ENCODE peak calls at places on chromosomes 7 and 10, in six cellular contexts. P is HL-60, I is psoas muscle, X is HCT116, F is endodermal cell, B is DND-41. R is an unnamed sample.

GRCh38 chr10:34759161-34759836 is 55.8 kb downstream of the PARD3 start:
- DNase-seq in P (no peak), B (no peak), X (no peak), I (no peak), F (no peak), R (no peak)

GRCh38 chr7:142053988-142054387 is 57.5 kb upstream of the MGAM2 start:
- DNase-seq in I (no peak), F (no peak), P (no peak), X (no peak), B (no peak), R (no peak)

GRCh38 chr7:102030696-102031095 is 213.3 kb downstream of the CUX1 start:
- DNase-seq in I (no peak), F (no peak), B (peak; percentile 64), P (no peak), X (no peak), R (no peak)

GRCh38 chr10:104441601-104442000 is 88.0 kb downstream of the CFAP58 start:
- DNase-seq in I (no peak), F (no peak), X (no peak), P (no peak), B (no peak), R (peak; percentile 15)

GRCh38 chr7:26428571-26428970 is 136.9 kb downstream of the SNX10 start:
- DNase-seq in B (no peak), X (no peak), P (no peak), I (no peak), F (no peak), R (no peak)

GRCh38 chr7:8103282-8103681 is 134.7 kb downstream of the GLCCI1 start:
- DNase-seq in I (no peak), F (no peak), B (no peak), X (no peak), P (no peak), R (no peak)

GRCh38 chr7:45967591-45968157 is 46.6 kb upstream of the IGFBP3 start:
- DNase-seq in F (peak; percentile 10), I (no peak), P (no peak), B (no peak), X (no peak), R (no peak)

GRCh38 chr7:148535227-148535626 is 55.3 kb upstream of the C7orf33 start:
- DNase-seq in B (no peak), F (no peak), X (no peak), I (no peak), P (no peak), R (peak; percentile 61)

GRCh38 chr7:111476586-111477293 is 85.6 kb downstream of the IMMP2L start:
- DNase-seq in B (no peak), F (no peak), P (no peak), I (no peak), X (no peak), R (no peak)

GRCh38 chr7:82036146-82036886 is 266.5 kb upstream of the HGF start:
- DNase-seq in P (no peak), I (no peak), B (no peak), X (no peak), F (no peak), R (no peak)

GRCh38 chr7:111564078-111564477 is 1.8 kb upstream of the IMMP2L start:
- DNase-seq in X (no peak), F (no peak), I (no peak), P (no peak), B (no peak), R (no peak)

GRCh38 chr10:13536674-13537366 is 8.0 kb upstream of the BEND7 start:
- DNase-seq in I (peak; percentile 62), X (peak; percentile 33), P (no peak), B (peak; percentile 61), F (peak; percentile 94), R (peak; percentile 61)

GRCh38 chr7:111486472-111487142 is 75.7 kb downstream of the IMMP2L start:
- DNase-seq in X (peak; percentile 29), F (no peak), I (no peak), B (peak; percentile 21), P (no peak), R (peak; percentile 5)

GRCh38 chr10:28332699-28333098 is 29.8 kb upstream of the MPP7 start:
- DNase-seq in B (no peak), P (no peak), F (no peak), X (no peak), I (no peak), R (peak; percentile 35)

GRCh38 chr10:10045765-10046028 is 972.0 kb upstream of the CELF2 start:
- DNase-seq in I (no peak), F (no peak), X (no peak), P (no peak), B (no peak), R (no peak)

GRCh38 chr7:117322741-117323584 is at the start of gene WNT2:
- DNase-seq in I (no peak), X (no peak), P (no peak), F (peak; percentile 61), B (no peak), R (no peak)

GRCh38 chr7:155299539-155300202 is 2.0 kb downstream of the INSIG1 start:
- DNase-seq in I (no peak), B (no peak), P (no peak), F (no peak), X (no peak), R (peak; percentile 33)

GRCh38 chr7:140211698-140212097 is 34.9 kb upstream of the KDM7A start:
- DNase-seq in X (no peak), B (no peak), I (no peak), P (no peak), F (no peak), R (no peak)

GRCh38 chr10:32049113-32049512 is 7.1 kb downstream of the KIF5B start:
- DNase-seq in I (no peak), X (no peak), F (no peak), P (no peak), B (no peak), R (no peak)

GRCh38 chr7:67854236-67854635 is 857.6 kb downstream of the TYW1 start:
- DNase-seq in B (no peak), X (no peak), P (no peak), I (no peak), F (no peak), R (no peak)

GRCh38 chr10:92419740-92420553 is 129.0 kb downstream of the MARCHF5 start:
- DNase-seq in B (no peak), X (no peak), P (no peak), F (peak; percentile 88), I (peak; percentile 58), R (peak; percentile 5)

GRCh38 chr7:151938550-151938949 is 17.7 kb upstream of the GALNTL5 start:
- DNase-seq in F (no peak), P (no peak), X (no peak), I (no peak), B (no peak), R (no peak)

GRCh38 chr10:59904431-59905065 is 1.8 kb downstream of the CCDC6 start:
- DNase-seq in F (peak; percentile 61), I (no peak), X (no peak), P (no peak), B (no peak), R (no peak)

GRCh38 chr10:118594392-118595063 is 920 bp downstream of the PRLHR start:
- DNase-seq in I (peak; percentile 75), P (no peak), X (no peak), B (peak; percentile 7), F (peak; percentile 98), R (peak; percentile 49)

GRCh38 chr10:21304198-21304597 is 221.3 kb downstream of the SKIDA1 start:
- DNase-seq in B (no peak), P (no peak), F (no peak), X (no peak), I (no peak), R (no peak)

GRCh38 chr7:98329100-98329871 is 47.8 kb downstream of the BRI3 start:
- DNase-seq in B (no peak), I (no peak), X (no peak), P (no peak), F (no peak), R (no peak)

GRCh38 chr7:25158962-25159361 is 33.9 kb upstream of the CYCS start:
- DNase-seq in I (no peak), P (no peak), X (no peak), F (no peak), B (no peak), R (no peak)

GRCh38 chr7:107726356-107727130 is 17.4 kb upstream of the CBLL1 start:
- DNase-seq in I (no peak), X (no peak), B (no peak), P (no peak), F (no peak), R (no peak)

DNA sequence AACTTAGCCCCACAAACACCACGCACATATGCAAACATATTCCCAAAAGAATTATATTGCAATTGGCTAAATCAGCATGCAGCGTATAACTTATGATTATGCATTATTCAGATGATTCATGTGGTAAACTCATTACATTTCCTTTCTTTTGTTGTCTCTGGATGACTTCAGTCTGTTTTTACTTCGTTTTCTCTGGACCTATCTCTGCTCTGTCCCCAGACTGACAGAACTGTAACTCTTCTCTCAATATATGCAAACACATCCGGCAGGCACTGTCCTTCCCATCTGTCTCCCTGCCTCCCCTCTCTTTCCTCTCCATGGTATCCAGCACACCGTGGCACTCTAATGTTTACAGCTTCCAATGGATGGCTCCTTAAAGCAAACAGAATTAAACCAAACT is 6.1 kb upstream of the BAZ1B start:
- DNase-seq in F (no peak), B (no peak), I (no peak), X (no peak), P (no peak), R (no peak)
- TF ChIP-seq CTCF in F (no peak), B (no peak), I (no peak), X (no peak), P (no peak), R (no peak)

GRCh38 chr10:122051609-122052385 is 62.8 kb downstream of the TACC2 start:
- DNase-seq in F (peak; percentile 92), B (no peak), P (no peak), X (peak; percentile 79), I (peak; percentile 63), R (no peak)
- TF ChIP-seq CTCF in F (peak; percentile 87), B (peak; percentile 7), P (no peak), X (peak; percentile 74), I (peak; percentile 74), R (no peak)

GRCh38 chr10:111440501-111440900 is 363.7 kb downstream of the ADRA2A start:
- DNase-seq in X (no peak), I (no peak), F (no peak), B (no peak), P (no peak), R (no peak)
- TF ChIP-seq CTCF in X (no peak), I (no peak), F (no peak), B (no peak), P (no peak), R (no peak)

DNA sequence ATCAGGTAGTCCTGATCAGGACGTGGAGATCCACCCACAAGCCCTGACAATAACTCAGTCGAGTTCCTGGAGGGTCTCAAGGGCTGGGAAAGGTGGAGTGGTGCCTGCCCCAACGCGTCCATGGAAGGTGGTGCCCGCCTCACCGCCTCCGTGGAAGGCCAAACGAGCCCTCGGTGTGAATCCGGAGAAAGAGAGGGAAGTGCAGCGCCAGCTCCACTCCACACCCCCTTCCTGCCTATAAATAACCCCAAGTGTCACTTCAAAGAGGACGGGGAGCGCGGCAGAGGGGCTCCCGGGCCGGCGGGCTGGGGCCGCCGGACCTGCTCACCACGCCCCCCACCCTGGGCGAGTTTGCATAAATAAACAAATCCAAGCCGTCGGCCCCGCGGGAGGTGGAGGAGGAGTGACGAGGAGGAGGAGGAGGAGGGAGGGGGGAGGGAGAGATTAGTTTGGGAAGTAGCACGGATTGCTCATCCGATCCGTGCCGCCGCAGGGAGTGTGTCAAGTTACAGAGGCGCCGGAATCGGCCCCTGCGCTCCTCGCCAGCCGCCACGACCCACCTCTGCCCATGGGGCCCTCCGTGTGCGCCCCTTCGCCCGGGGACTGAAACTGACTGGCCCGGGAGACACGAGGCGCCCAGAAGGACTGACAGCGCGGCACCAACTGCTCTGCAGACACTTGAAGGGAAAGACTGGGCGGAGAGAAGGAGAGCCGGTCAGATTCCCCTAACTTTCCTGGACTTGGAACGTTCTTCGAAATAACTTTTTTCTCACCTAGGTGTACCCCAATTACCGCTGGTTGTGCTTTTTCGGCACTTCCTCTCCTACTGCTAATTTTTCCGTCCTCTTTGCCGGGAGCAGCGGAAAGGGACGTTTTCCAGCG is at the start of gene COL13A1:
- DNase-seq in X (peak; percentile 71), F (peak; percentile 97), B (no peak), I (peak; percentile 83), P (no peak), R (no peak)
- TF ChIP-seq CTCF in X (no peak), F (no peak), B (no peak), I (no peak), P (no peak), R (peak; percentile 9)

R was measured in activated CD8-positive, alpha-beta T cell treated with anti-CD3 and anti-CD28 coated beads for 36 hours.